ENCODE peak calls at places on chromosomes 11 and 22, in seven cellular contexts. B is right atrium auricular region, P is WERI-Rb-1, J is fibroblast of the aortic adventitia, S is breast epithelium, W is endothelial cell, X is lung. C is an unnamed sample.

GRCh38 chr22:28297504-28297903 is 378.4 kb upstream of the PITPNB start:
- DNase-seq in B (no peak), P (no peak), J (no peak), S (no peak), W (no peak), X (no peak), C (no peak)

GRCh38 chr22:47034905-47035419 is 272.5 kb downstream of the TBC1D22A start:
- DNase-seq in B (no peak), P (peak), J (no peak), S (no peak), W (no peak), X (no peak), C (no peak)

GRCh38 chr11:86818466-86819282 is 18.3 kb downstream of the PRSS23 start:
- DNase-seq in B (no peak), P (no peak), J (peak), S (no peak), W (no peak), X (no peak), C (no peak)

GRCh38 chr11:74086242-74086884 is 77.5 kb upstream of the UCP3 start:
- DNase-seq in B (no peak), P (no peak), J (no peak), S (no peak), W (no peak), X (no peak), C (no peak)

GRCh38 chr11:18071098-18071705 is 25.1 kb upstream of the TPH1 start:
- DNase-seq in B (no peak), P (no peak), J (no peak), S (no peak), W (no peak), X (no peak), C (no peak)

GRCh38 chr11:72430743-72431570 is 3.4 kb downstream of the CLPB start:
- DNase-seq in B (no peak), P (peak), J (peak), S (no peak), W (peak), X (no peak), C (peak)

GRCh38 chr22:24450600-24450999 is 23.2 kb downstream of the ADORA2A start:
- DNase-seq in B (no peak), P (peak), J (no peak), S (no peak), W (no peak), X (no peak), C (peak)

GRCh38 chr11:113806403-113806802 is 26.8 kb downstream of the CLDN25 start:
- DNase-seq in B (no peak), P (peak), J (peak), S (no peak), W (peak), X (no peak), C (peak)

GRCh38 chr22:47452184-47452583 is 689.7 kb downstream of the TBC1D22A start:
- DNase-seq in B (no peak), P (peak), J (no peak), S (no peak), W (no peak), X (no peak), C (no peak)

GRCh38 chr22:47776329-47776728 is 1013.9 kb downstream of the TBC1D22A start:
- DNase-seq in B (no peak), P (no peak), J (no peak), S (no peak), W (no peak), X (no peak), C (no peak)

GRCh38 chr11:2275334-2276279 is 5.2 kb upstream of the ASCL2 start:
- DNase-seq in B (peak), P (no peak), J (no peak), S (peak), W (peak), X (peak), C (no peak)

GRCh38 chr11:131591051-131591461 is 220.6 kb downstream of the NTM start:
- DNase-seq in B (no peak), P (no peak), J (no peak), S (no peak), W (no peak), X (no peak), C (no peak)

GRCh38 chr22:37525073-37525745 is 6.0 kb upstream of the CARD10 start:
- DNase-seq in B (no peak), P (no peak), J (peak), S (peak), W (no peak), X (no peak), C (no peak)

GRCh38 chr22:44372611-44373010 is 59.9 kb upstream of the SHISAL1 start:
- DNase-seq in B (no peak), P (no peak), J (no peak), S (no peak), W (no peak), X (no peak), C (peak)

GRCh38 chr11:67652965-67653845 is 2.7 kb upstream of the ACY3 start:
- DNase-seq in B (no peak), P (no peak), J (no peak), S (no peak), W (no peak), X (no peak), C (no peak)

GRCh38 chr11:124760205-124760652 is 1.9 kb downstream of the ESAM start:
- DNase-seq in B (no peak), P (no peak), J (no peak), S (no peak), W (peak), X (no peak), C (peak)

GRCh38 chr22:41782316-41782715 is 18.2 kb upstream of the CCDC134 start:
- DNase-seq in B (no peak), P (peak), J (no peak), S (no peak), W (no peak), X (no peak), C (no peak)

GRCh38 chr22:20752104-20752741 is 21.7 kb upstream of the SERPIND1 start:
- DNase-seq in B (no peak), P (no peak), J (no peak), S (no peak), W (no peak), X (no peak), C (no peak)

GRCh38 chr22:31089101-31090100 is 8.3 kb downstream of the SMTN start:
- DNase-seq in B (no peak), P (peak), J (peak), S (no peak), W (peak), X (no peak), C (peak)

GRCh38 chr11:122748968-122749687 is 89.2 kb upstream of the CRTAM start:
- DNase-seq in B (peak), P (no peak), J (peak), S (no peak), W (no peak), X (peak), C (no peak)

GRCh38 chr11:35083181-35084061 is 55.5 kb upstream of the CD44 start:
- DNase-seq in B (peak), P (no peak), J (peak), S (peak), W (no peak), X (peak), C (no peak)

GRCh38 chr11:57649826-57650738 is at the start of gene YPEL4:
- DNase-seq in B (no peak), P (no peak), J (peak), S (peak), W (no peak), X (no peak), C (peak)

GRCh38 chr22:28505416-28506156 is 174.1 kb downstream of the TTC28 start:
- DNase-seq in B (no peak), P (no peak), J (peak), S (no peak), W (no peak), X (no peak), C (no peak)

GRCh38 chr11:72844356-72844755 is 30.1 kb downstream of the ATG16L2 start:
- DNase-seq in B (no peak), P (no peak), J (no peak), S (no peak), W (no peak), X (no peak), C (no peak)

GRCh38 chr11:28169816-28170215 is 61.6 kb downstream of the METTL15 start:
- DNase-seq in B (no peak), P (no peak), J (peak), S (no peak), W (no peak), X (no peak), C (no peak)

GRCh38 chr11:11975201-11976092 is 33.0 kb downstream of the DKK3 start:
- DNase-seq in B (peak), P (peak), J (no peak), S (peak), W (no peak), X (no peak), C (no peak)

GRCh38 chr22:38729946-38730345 is 24.2 kb downstream of the GTPBP1 start:
- DNase-seq in B (no peak), P (no peak), J (no peak), S (no peak), W (no peak), X (no peak), C (no peak)

GRCh38 chr11:116099541-116099940 is 595.3 kb upstream of the CADM1 start:
- DNase-seq in B (no peak), P (no peak), J (no peak), S (no peak), W (no peak), X (no peak), C (no peak)

GRCh38 chr11:124869856-124870387 is 4.7 kb downstream of the ROBO3 start:
- DNase-seq in B (no peak), P (no peak), J (no peak), S (no peak), W (no peak), X (no peak), C (no peak)

GRCh38 chr11:78840623-78841022 is 266.0 kb upstream of the NARS2 start:
- DNase-seq in B (no peak), P (no peak), J (peak), S (no peak), W (no peak), X (no peak), C (no peak)

GRCh38 chr22:21068681-21069276 is 23.0 kb downstream of the LRRC74B start:
- DNase-seq in B (no peak), P (no peak), J (no peak), S (no peak), W (no peak), X (no peak), C (no peak)

GRCh38 chr11:64299847-64300648 is at the start of gene CATSPERZ:
- DNase-seq in B (no peak), P (no peak), J (no peak), S (no peak), W (no peak), X (no peak), C (no peak)

GRCh38 chr11:107791343-107792048 is 67.1 kb downstream of the SLC35F2 start:
- DNase-seq in B (no peak), P (no peak), J (no peak), S (no peak), W (no peak), X (no peak), C (no peak)

GRCh38 chr22:44917372-44918165 is 92.2 kb downstream of the PHF21B start:
- DNase-seq in B (no peak), P (no peak), J (no peak), S (no peak), W (no peak), X (no peak), C (no peak)

GRCh38 chr11:65261591-65262380 is at the start of gene POLA2:
- DNase-seq in B (peak), P (peak), J (peak), S (peak), W (peak), X (peak), C (peak)

GRCh38 chr11:93577291-93577690 is 34.1 kb upstream of the SMCO4 start:
- DNase-seq in B (no peak), P (no peak), J (peak), S (no peak), W (no peak), X (no peak), C (no peak)

DNA sequence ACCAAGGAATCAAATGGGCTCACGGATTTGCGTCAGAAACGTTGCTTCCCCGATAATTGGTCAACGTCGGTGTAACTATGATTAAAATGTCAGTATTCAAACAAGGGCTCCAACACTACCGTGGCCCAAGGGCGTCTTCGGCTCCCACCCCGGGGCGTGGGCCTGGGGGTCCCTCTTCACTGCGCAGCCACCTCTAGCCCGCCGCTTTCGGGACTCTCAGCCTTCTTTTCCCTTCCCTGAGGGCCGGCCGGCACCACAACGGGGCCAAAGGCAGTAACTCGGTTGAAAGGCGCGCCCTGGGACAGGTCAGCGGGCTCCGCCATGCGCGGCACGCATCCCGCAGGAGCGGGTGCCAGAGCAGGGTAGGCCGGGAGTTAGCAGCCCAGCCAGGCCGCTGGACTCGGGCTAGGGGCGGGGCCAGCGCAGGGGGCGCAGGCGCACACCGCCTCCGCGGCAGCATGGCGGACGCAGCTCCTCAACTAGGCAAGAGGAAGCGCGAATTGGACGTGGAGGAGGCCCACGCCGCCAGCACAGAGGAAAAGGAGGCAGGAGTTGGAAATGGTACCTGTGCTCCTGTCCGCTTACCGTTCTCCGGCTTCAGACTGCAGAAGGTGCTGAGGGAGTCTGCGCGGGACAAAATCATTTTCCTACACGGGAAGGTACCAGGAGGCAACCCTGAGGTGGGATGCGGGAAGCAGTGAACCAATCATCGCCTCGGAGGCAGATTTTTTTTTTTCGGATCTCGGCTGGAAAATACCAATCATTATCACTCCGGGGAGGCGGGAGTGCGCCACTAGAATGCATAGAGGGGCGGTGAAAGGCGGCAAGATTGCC is at the start of gene DCPS:
- DNase-seq in B (peak), P (peak), J (peak), S (peak), W (peak), X (peak), C (peak)
- TF ChIP-seq CTCF in B (no peak), P (no peak), J (no peak), S (no peak), W (no peak), X (no peak), C (no peak)

GRCh38 chr11:60810583-60810982 is 25.4 kb downstream of the MS4A10 start:
- DNase-seq in B (no peak), P (no peak), J (no peak), S (no peak), W (peak), X (no peak), C (no peak)
- TF ChIP-seq CTCF in B (no peak), P (no peak), J (no peak), S (no peak), W (no peak), X (no peak), C (no peak)

DNA sequence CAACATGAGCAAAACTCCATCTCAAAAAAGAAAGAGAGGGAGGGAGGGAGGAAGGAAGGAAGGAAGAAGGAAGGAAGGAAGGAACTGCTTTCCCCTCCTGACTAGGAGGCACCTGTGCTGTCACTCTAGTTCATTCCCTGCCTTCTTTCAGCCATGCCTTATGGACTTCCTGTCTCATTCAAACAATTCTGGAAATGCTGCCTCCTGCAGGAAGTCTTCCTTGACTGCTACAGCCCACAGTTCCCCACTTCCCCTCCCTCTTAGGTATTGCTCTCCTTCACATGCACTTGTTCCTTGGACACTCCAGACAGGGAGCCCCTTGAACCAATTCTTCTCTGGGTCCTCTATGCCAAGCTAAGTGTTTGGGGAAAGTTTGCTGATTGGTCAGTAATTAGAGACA is 31.6 kb upstream of the WNT11 start:
- DNase-seq in B (no peak), P (peak), J (no peak), S (no peak), W (no peak), X (no peak), C (no peak)
- TF ChIP-seq CTCF in B (no peak), P (peak), J (no peak), S (no peak), W (no peak), X (no peak), C (no peak)

GRCh38 chr11:69287968-69288882 is 5.7 kb upstream of the MYEOV start:
- DNase-seq in B (no peak), P (no peak), J (no peak), S (no peak), W (no peak), X (peak), C (no peak)
- TF ChIP-seq CTCF in B (no peak), P (no peak), J (no peak), S (no peak), W (no peak), X (no peak), C (no peak)

DNA sequence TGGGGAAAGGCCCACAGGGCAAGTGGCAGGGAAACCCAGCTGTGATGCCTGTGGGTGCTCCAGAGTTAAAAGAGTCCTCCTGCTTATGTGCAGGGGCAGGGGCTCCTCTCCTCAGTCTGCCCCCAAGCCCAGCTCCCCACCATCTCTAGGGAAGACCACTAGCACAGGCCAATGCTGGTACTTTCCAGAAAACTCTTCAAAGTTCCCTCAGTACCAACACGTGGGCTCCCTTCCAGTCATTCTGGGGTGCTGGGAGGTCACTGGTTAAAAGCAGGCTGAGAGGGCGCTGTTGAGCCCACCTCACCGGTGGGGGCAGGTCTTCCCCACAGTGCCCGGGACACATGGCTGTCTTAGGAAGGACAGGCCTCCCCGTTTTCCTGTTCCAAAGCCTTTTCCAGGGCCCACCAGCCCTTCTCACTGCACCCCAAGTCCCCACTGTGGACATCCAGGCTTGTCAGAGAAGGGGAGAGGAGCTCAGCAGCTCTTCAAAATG is 154.6 kb downstream of the TRIM29 start:
- DNase-seq in B (no peak), P (no peak), J (no peak), S (no peak), W (no peak), X (no peak), C (no peak)
- TF ChIP-seq CTCF in B (no peak), P (peak), J (no peak), S (no peak), W (no peak), X (no peak), C (no peak)

GRCh38 chr11:46345131-46345597 is 2.1 kb upstream of the DGKZ start:
- DNase-seq in B (no peak), P (peak), J (no peak), S (no peak), W (peak), X (peak), C (peak)

GRCh38 chr11:46348566-46348981 is 1.3 kb downstream of the DGKZ start:
- DNase-seq in B (no peak), P (no peak), J (no peak), S (no peak), W (no peak), X (no peak), C (no peak)

GRCh38 chr11:46347637-46348311 is 511 bp downstream of the DGKZ start:
- DNase-seq in B (no peak), P (no peak), J (no peak), S (no peak), W (no peak), X (no peak), C (no peak)

GRCh38 chr11:46345881-46346484 is 1.3 kb upstream of the DGKZ start:
- DNase-seq in B (no peak), P (no peak), J (no peak), S (no peak), W (no peak), X (no peak), C (no peak)

GRCh38 chr11:46346886-46347636 is at the start of gene DGKZ:
- DNase-seq in B (peak), P (peak), J (peak), S (peak), W (peak), X (peak), C (peak)
- TF ChIP-seq CTCF in B (peak), P (peak), J (peak), S (peak), W (peak), X (peak), C (peak)

GRCh38 chr22:22384267-22384666 is 124.3 kb downstream of the ZNF280B start:
- DNase-seq in B (no peak), P (no peak), J (no peak), S (no peak), W (no peak), X (no peak), C (no peak)

GRCh38 chr22:22377335-22377734 is 131.2 kb downstream of the ZNF280B start:
- DNase-seq in B (no peak), P (no peak), J (no peak), S (no peak), W (no peak), X (no peak), C (no peak)

GRCh38 chr22:22378446-22379415 is 129.8 kb downstream of the ZNF280B start:
- DNase-seq in B (no peak), P (no peak), J (no peak), S (no peak), W (no peak), X (no peak), C (no peak)

GRCh38 chr22:22376352-22376706 is 131.7 kb downstream of the VPREB1 start:
- DNase-seq in B (no peak), P (no peak), J (no peak), S (no peak), W (no peak), X (no peak), C (no peak)

GRCh38 chr22:22380098-22381030 is 128.2 kb downstream of the ZNF280B start:
- DNase-seq in B (no peak), P (peak), J (no peak), S (no peak), W (peak), X (no peak), C (peak)
- TF ChIP-seq CTCF in B (no peak), P (peak), J (peak), S (no peak), W (no peak), X (no peak), C (peak)

DNA sequence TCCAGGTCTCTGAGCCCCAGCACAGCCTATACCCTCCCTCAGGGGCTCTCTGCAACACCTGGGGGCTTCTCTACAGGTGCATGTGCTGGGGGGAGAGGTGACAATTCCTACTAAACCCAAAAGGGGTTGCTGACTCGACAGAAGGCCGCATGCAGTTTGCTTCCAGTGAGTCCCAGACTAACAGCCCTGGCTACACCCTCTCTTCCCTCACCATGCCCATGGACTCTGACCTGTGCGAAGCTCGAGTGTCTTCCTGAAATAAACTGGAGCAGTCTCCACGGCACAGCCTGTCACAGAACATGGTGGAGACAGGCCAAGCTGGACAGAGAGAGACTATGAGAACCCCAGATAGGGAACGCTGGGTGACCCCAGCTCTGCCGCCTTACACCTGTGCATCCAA is 16.6 kb downstream of the PLEKHA7 start:
- DNase-seq in B (no peak), P (no peak), J (no peak), S (no peak), W (no peak), X (no peak), C (no peak)
- TF ChIP-seq CTCF in B (no peak), P (no peak), J (no peak), S (no peak), W (no peak), X (no peak), C (no peak)

C was measured in glutamatergic neuron.